ENCODE peak calls at places on chromosomes 2 and 18, in seven cellular contexts. One of them, this sample, is unnamed.

GRCh38 chr2:172967036-172967982 is 108.3 kb upstream of the MAP3K20 start:
- DNase-seq in endothelial cell of umbilical vein: no peak
- DNase-seq in upper lobe of right lung: no peak
- DNase-seq in GM23338: no peak
- DNase-seq in AG04449: no peak
- DNase-seq in PC-3: no peak
- DNase-seq in psoas muscle: no peak
- DNase-seq in this sample: no peak

GRCh38 chr2:231483398-231484329 is 19.4 kb upstream of the NCL start:
- DNase-seq in endothelial cell of umbilical vein: peak
- DNase-seq in upper lobe of right lung: peak
- DNase-seq in GM23338: peak
- DNase-seq in AG04449: no peak
- DNase-seq in PC-3: no peak
- DNase-seq in psoas muscle: peak
- DNase-seq in this sample: no peak

GRCh38 chr2:241842620-241843211 is 16.0 kb downstream of the PDCD1 start:
- DNase-seq in endothelial cell of umbilical vein: no peak
- DNase-seq in upper lobe of right lung: peak
- DNase-seq in GM23338: no peak
- DNase-seq in AG04449: no peak
- DNase-seq in PC-3: no peak
- DNase-seq in psoas muscle: peak
- DNase-seq in this sample: no peak

GRCh38 chr2:172772637-172773036 is 37.0 kb downstream of the RAPGEF4 start:
- DNase-seq in endothelial cell of umbilical vein: no peak
- DNase-seq in upper lobe of right lung: no peak
- DNase-seq in GM23338: no peak
- DNase-seq in AG04449: no peak
- DNase-seq in PC-3: peak
- DNase-seq in psoas muscle: no peak
- DNase-seq in this sample: peak

GRCh38 chr2:153213022-153213421 is 265.5 kb downstream of the RPRM start:
- DNase-seq in endothelial cell of umbilical vein: no peak
- DNase-seq in upper lobe of right lung: no peak
- DNase-seq in GM23338: no peak
- DNase-seq in AG04449: no peak
- DNase-seq in PC-3: no peak
- DNase-seq in psoas muscle: no peak
- DNase-seq in this sample: no peak

GRCh38 chr2:163692081-163692480 is 43.7 kb downstream of the FIGN start:
- DNase-seq in endothelial cell of umbilical vein: no peak
- DNase-seq in upper lobe of right lung: no peak
- DNase-seq in GM23338: no peak
- DNase-seq in AG04449: no peak
- DNase-seq in PC-3: no peak
- DNase-seq in psoas muscle: no peak
- DNase-seq in this sample: no peak

GRCh38 chr2:150803689-150804398 is 316.4 kb upstream of the RND3 start:
- DNase-seq in endothelial cell of umbilical vein: no peak
- DNase-seq in upper lobe of right lung: no peak
- DNase-seq in GM23338: no peak
- DNase-seq in AG04449: no peak
- DNase-seq in PC-3: no peak
- DNase-seq in psoas muscle: no peak
- DNase-seq in this sample: no peak

GRCh38 chr2:108607706-108608301 is 73.5 kb downstream of the LIMS1 start:
- DNase-seq in endothelial cell of umbilical vein: peak
- DNase-seq in upper lobe of right lung: no peak
- DNase-seq in GM23338: peak
- DNase-seq in AG04449: no peak
- DNase-seq in PC-3: peak
- DNase-seq in psoas muscle: no peak
- DNase-seq in this sample: no peak

GRCh38 chr2:30392097-30392496 is 54.9 kb upstream of the LCLAT1 start:
- DNase-seq in endothelial cell of umbilical vein: no peak
- DNase-seq in upper lobe of right lung: no peak
- DNase-seq in GM23338: no peak
- DNase-seq in AG04449: no peak
- DNase-seq in PC-3: no peak
- DNase-seq in psoas muscle: no peak
- DNase-seq in this sample: peak

GRCh38 chr18:48615566-48616401 is 77.0 kb downstream of the CTIF start:
- DNase-seq in endothelial cell of umbilical vein: no peak
- DNase-seq in upper lobe of right lung: no peak
- DNase-seq in GM23338: peak
- DNase-seq in AG04449: no peak
- DNase-seq in PC-3: no peak
- DNase-seq in psoas muscle: no peak
- DNase-seq in this sample: no peak

GRCh38 chr2:198374375-198375072 is 570.1 kb downstream of the PLCL1 start:
- DNase-seq in endothelial cell of umbilical vein: peak
- DNase-seq in upper lobe of right lung: no peak
- DNase-seq in GM23338: peak
- DNase-seq in AG04449: peak
- DNase-seq in PC-3: peak
- DNase-seq in psoas muscle: no peak
- DNase-seq in this sample: peak

GRCh38 chr2:235542728-235543125 is 48.9 kb downstream of the AGAP1 start:
- DNase-seq in endothelial cell of umbilical vein: no peak
- DNase-seq in upper lobe of right lung: no peak
- DNase-seq in GM23338: peak
- DNase-seq in AG04449: no peak
- DNase-seq in PC-3: peak
- DNase-seq in psoas muscle: no peak
- DNase-seq in this sample: no peak

GRCh38 chr2:235545369-235546150 is 51.7 kb downstream of the AGAP1 start:
- DNase-seq in endothelial cell of umbilical vein: no peak
- DNase-seq in upper lobe of right lung: peak
- DNase-seq in GM23338: no peak
- DNase-seq in AG04449: no peak
- DNase-seq in PC-3: no peak
- DNase-seq in psoas muscle: no peak
- DNase-seq in this sample: no peak

GRCh38 chr2:235543126-235543750 is 49.4 kb downstream of the AGAP1 start:
- DNase-seq in endothelial cell of umbilical vein: no peak
- DNase-seq in upper lobe of right lung: peak
- DNase-seq in GM23338: peak
- DNase-seq in AG04449: no peak
- DNase-seq in PC-3: peak
- DNase-seq in psoas muscle: no peak
- DNase-seq in this sample: no peak

GRCh38 chr2:235544687-235544965 is 50.8 kb downstream of the AGAP1 start:
- DNase-seq in endothelial cell of umbilical vein: no peak
- DNase-seq in upper lobe of right lung: no peak
- DNase-seq in GM23338: no peak
- DNase-seq in AG04449: no peak
- DNase-seq in PC-3: peak
- DNase-seq in psoas muscle: no peak
- DNase-seq in this sample: no peak

GRCh38 chr2:235543851-235544686 is 50.2 kb downstream of the AGAP1 start:
- DNase-seq in endothelial cell of umbilical vein: no peak
- DNase-seq in upper lobe of right lung: peak
- DNase-seq in GM23338: no peak
- DNase-seq in AG04449: no peak
- DNase-seq in PC-3: peak
- DNase-seq in psoas muscle: no peak
- DNase-seq in this sample: no peak
- TF ChIP-seq CTCF in endothelial cell of umbilical vein: no peak
- TF ChIP-seq CTCF in upper lobe of right lung: no peak
- TF ChIP-seq CTCF in GM23338: no peak
- TF ChIP-seq CTCF in AG04449: no peak
- TF ChIP-seq CTCF in PC-3: no peak
- TF ChIP-seq CTCF in psoas muscle: no peak
- TF ChIP-seq CTCF in this sample: no peak

GRCh38 chr18:69948919-69949537 is 1.4 kb upstream of the CD226 start:
- DNase-seq in endothelial cell of umbilical vein: peak
- DNase-seq in upper lobe of right lung: no peak
- DNase-seq in GM23338: peak
- DNase-seq in AG04449: no peak
- DNase-seq in PC-3: no peak
- DNase-seq in psoas muscle: no peak
- DNase-seq in this sample: no peak
- H3K4me3 ChIP-seq in endothelial cell of umbilical vein: no peak
- H3K4me3 ChIP-seq in upper lobe of right lung: no peak
- H3K4me3 ChIP-seq in GM23338: no peak
- H3K4me3 ChIP-seq in AG04449: no peak
- H3K4me3 ChIP-seq in PC-3: no peak
- H3K4me3 ChIP-seq in psoas muscle: no peak
- H3K4me3 ChIP-seq in this sample: no peak

DNA sequence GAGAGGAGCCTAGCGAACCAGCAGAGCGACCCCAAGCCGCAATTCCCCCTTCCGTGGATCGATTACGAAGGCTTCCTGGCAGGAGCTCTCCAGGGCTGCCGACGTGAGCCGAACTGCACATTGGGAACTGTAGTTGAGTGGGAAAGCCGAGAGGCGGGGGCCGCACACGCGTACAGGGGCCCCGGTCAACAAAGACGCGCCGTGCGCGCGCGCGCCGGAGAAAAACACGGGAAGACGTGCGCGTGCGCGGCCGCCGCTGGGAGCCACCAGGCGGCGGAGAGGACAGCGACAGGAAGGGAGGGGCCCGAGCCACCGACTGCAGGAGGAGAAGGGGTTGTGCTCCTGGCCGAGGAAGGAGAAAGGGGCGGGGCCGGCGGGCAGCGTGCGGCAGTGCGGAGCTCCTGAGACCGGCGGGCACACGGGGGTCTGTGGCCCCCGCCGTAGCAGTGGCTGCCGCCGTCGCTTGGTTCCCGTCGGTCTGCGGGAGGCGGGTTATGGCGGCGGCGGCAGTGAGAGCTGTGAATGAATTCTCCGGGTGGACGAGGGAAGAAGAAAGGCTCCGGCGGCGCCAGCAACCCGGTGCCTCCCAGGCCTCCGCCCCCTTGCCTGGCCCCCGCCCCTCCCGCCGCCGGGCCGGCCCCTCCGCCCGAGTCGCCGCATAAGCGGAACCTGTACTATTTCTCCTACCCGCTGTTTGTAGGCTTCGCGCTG is at the start of gene SPAST:
- DNase-seq in endothelial cell of umbilical vein: peak
- DNase-seq in upper lobe of right lung: peak
- DNase-seq in GM23338: peak
- DNase-seq in AG04449: peak
- DNase-seq in PC-3: peak
- DNase-seq in psoas muscle: peak
- DNase-seq in this sample: peak
- TF ChIP-seq CTCF in endothelial cell of umbilical vein: peak
- TF ChIP-seq CTCF in upper lobe of right lung: peak
- TF ChIP-seq CTCF in GM23338: no peak
- TF ChIP-seq CTCF in AG04449: peak
- TF ChIP-seq CTCF in PC-3: peak
- TF ChIP-seq CTCF in psoas muscle: peak
- TF ChIP-seq CTCF in this sample: peak

GRCh38 chr2:156630579-156631337 is 194.6 kb downstream of the GPD2 start:
- DNase-seq in endothelial cell of umbilical vein: no peak
- DNase-seq in upper lobe of right lung: no peak
- DNase-seq in GM23338: peak
- DNase-seq in AG04449: no peak
- DNase-seq in PC-3: no peak
- DNase-seq in psoas muscle: no peak
- DNase-seq in this sample: no peak
- H3K4me3 ChIP-seq in endothelial cell of umbilical vein: no peak
- H3K4me3 ChIP-seq in upper lobe of right lung: no peak
- H3K4me3 ChIP-seq in GM23338: peak
- H3K4me3 ChIP-seq in AG04449: no peak
- H3K4me3 ChIP-seq in PC-3: no peak
- H3K4me3 ChIP-seq in psoas muscle: no peak
- H3K4me3 ChIP-seq in this sample: no peak

DNA sequence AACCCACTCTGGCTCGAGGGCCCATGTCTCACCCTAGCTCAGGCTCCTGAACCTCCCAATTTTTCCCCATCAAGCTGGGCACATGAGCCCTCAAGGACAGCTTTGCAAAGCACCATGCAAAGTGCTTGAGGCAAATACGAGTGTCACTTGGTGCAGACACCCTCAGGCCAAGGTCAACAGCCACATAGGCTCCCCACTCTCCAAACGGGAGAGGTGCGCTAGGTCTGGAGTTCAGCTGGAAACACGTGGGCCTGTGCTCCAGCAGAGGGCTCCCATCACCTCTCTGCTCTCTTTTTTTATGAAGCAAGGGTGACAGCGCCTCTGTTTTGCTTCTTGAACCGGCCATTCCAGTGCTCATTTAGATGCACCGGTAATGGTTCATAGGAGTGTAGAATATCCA is 11.9 kb upstream of the ARHGAP25 start:
- DNase-seq in endothelial cell of umbilical vein: no peak
- DNase-seq in upper lobe of right lung: no peak
- DNase-seq in GM23338: peak
- DNase-seq in AG04449: no peak
- DNase-seq in PC-3: no peak
- DNase-seq in psoas muscle: no peak
- DNase-seq in this sample: no peak
- TF ChIP-seq CTCF in endothelial cell of umbilical vein: no peak
- TF ChIP-seq CTCF in upper lobe of right lung: no peak
- TF ChIP-seq CTCF in GM23338: peak
- TF ChIP-seq CTCF in AG04449: no peak
- TF ChIP-seq CTCF in PC-3: peak
- TF ChIP-seq CTCF in psoas muscle: no peak
- TF ChIP-seq CTCF in this sample: no peak

GRCh38 chr2:74499269-74499939 is at the start of gene LBX2:
- DNase-seq in endothelial cell of umbilical vein: no peak
- DNase-seq in upper lobe of right lung: no peak
- DNase-seq in GM23338: peak
- DNase-seq in AG04449: no peak
- DNase-seq in PC-3: no peak
- DNase-seq in psoas muscle: no peak
- DNase-seq in this sample: no peak

GRCh38 chr2:74497777-74498499 is 1.5 kb downstream of the LBX2 start:
- DNase-seq in endothelial cell of umbilical vein: no peak
- DNase-seq in upper lobe of right lung: peak
- DNase-seq in GM23338: peak
- DNase-seq in AG04449: no peak
- DNase-seq in PC-3: no peak
- DNase-seq in psoas muscle: no peak
- DNase-seq in this sample: no peak

GRCh38 chr2:74495440-74495839 is 4.0 kb downstream of the LBX2 start:
- DNase-seq in endothelial cell of umbilical vein: no peak
- DNase-seq in upper lobe of right lung: no peak
- DNase-seq in GM23338: no peak
- DNase-seq in AG04449: no peak
- DNase-seq in PC-3: no peak
- DNase-seq in psoas muscle: no peak
- DNase-seq in this sample: no peak

GRCh38 chr2:74498500-74499268 is 719 bp downstream of the LBX2 start:
- DNase-seq in endothelial cell of umbilical vein: peak
- DNase-seq in upper lobe of right lung: no peak
- DNase-seq in GM23338: peak
- DNase-seq in AG04449: no peak
- DNase-seq in PC-3: peak
- DNase-seq in psoas muscle: no peak
- DNase-seq in this sample: no peak

GRCh38 chr2:74496997-74497776 is 2.2 kb downstream of the LBX2 start:
- DNase-seq in endothelial cell of umbilical vein: no peak
- DNase-seq in upper lobe of right lung: no peak
- DNase-seq in GM23338: no peak
- DNase-seq in AG04449: no peak
- DNase-seq in PC-3: no peak
- DNase-seq in psoas muscle: no peak
- DNase-seq in this sample: no peak
- H3K4me3 ChIP-seq in endothelial cell of umbilical vein: no peak
- H3K4me3 ChIP-seq in upper lobe of right lung: peak
- H3K4me3 ChIP-seq in GM23338: peak
- H3K4me3 ChIP-seq in AG04449: no peak
- H3K4me3 ChIP-seq in PC-3: peak
- H3K4me3 ChIP-seq in psoas muscle: peak
- H3K4me3 ChIP-seq in this sample: no peak